ENCODE peak calls at places on chromosomes 6 and 20, in ten cellular contexts. U is NCI-H2029 treated with DMSO at 0.1 percent for 48 hours; R is H54; Y is HEK293T; I is effector CD8-positive, alpha-beta T cell; D is ELR; W is GM04503; L is left ventricle myocardium inferior; Z is midbrain; K is CD4-positive, CD25-positive, alpha-beta regulatory T cell. H is an unnamed sample.

GRCh38 chr6:131654326-131654725 is 17.2 kb downstream of the ENPP3 start:
- DNase-seq in U (no peak), R (no peak), Y (no peak), I (no peak), D (no peak), W (no peak), L (no peak), Z (no peak), K (no peak), H (no peak)

GRCh38 chr6:36984581-36985383 is 1.2 kb downstream of the MTCH1 start:
- DNase-seq in U (no peak), R (peak), Y (peak), I (peak), D (peak), W (no peak), L (no peak), Z (peak), K (peak), H (no peak)

GRCh38 chr6:107641500-107641931 is 151.6 kb downstream of the SOBP start:
- DNase-seq in U (no peak), R (no peak), Y (no peak), I (no peak), D (no peak), W (no peak), L (peak), Z (peak), K (no peak), H (peak)

GRCh38 chr20:61936701-61937131 is 129.0 kb downstream of the TAF4 start:
- DNase-seq in U (no peak), R (no peak), Y (no peak), I (no peak), D (no peak), W (no peak), L (peak), Z (no peak), K (no peak), H (no peak)

GRCh38 chr6:3518356-3518841 is 61.5 kb upstream of the SLC22A23 start:
- DNase-seq in U (no peak), R (peak), Y (no peak), I (no peak), D (peak), W (peak), L (no peak), Z (no peak), K (no peak), H (no peak)

GRCh38 chr20:6142348-6142993 is 19.6 kb upstream of the FERMT1 start:
- DNase-seq in U (peak), R (peak), Y (peak), I (peak), D (peak), W (no peak), L (no peak), Z (peak), K (peak), H (no peak)

GRCh38 chr6:18323935-18324707 is 59.8 kb upstream of the DEK start:
- DNase-seq in U (peak), R (peak), Y (peak), I (no peak), D (peak), W (no peak), L (no peak), Z (peak), K (peak), H (no peak)

GRCh38 chr6:33384581-33385020 is 7.0 kb upstream of the KIFC1 start:
- DNase-seq in U (no peak), R (peak), Y (peak), I (no peak), D (peak), W (peak), L (no peak), Z (no peak), K (no peak), H (no peak)

GRCh38 chr6:125913145-125913544 is 43.4 kb upstream of the HINT3 start:
- DNase-seq in U (no peak), R (no peak), Y (no peak), I (no peak), D (no peak), W (no peak), L (no peak), Z (no peak), K (no peak), H (no peak)

GRCh38 chr6:169291639-169292339 is 38.1 kb upstream of the THBS2 start:
- DNase-seq in U (no peak), R (no peak), Y (no peak), I (no peak), D (no peak), W (no peak), L (no peak), Z (no peak), K (no peak), H (no peak)

GRCh38 chr6:166419268-166419667 is 36.5 kb upstream of the MPC1 start:
- DNase-seq in U (no peak), R (no peak), Y (no peak), I (no peak), D (no peak), W (no peak), L (no peak), Z (no peak), K (peak), H (no peak)

GRCh38 chr20:36861625-36861874 is 14.4 kb upstream of the TLDC2 start:
- DNase-seq in U (no peak), R (no peak), Y (no peak), I (no peak), D (peak), W (no peak), L (peak), Z (no peak), K (no peak), H (no peak)

GRCh38 chr6:17867880-17868279 is 119.6 kb downstream of the KIF13A start:
- DNase-seq in U (no peak), R (no peak), Y (no peak), I (no peak), D (peak), W (peak), L (no peak), Z (no peak), K (no peak), H (no peak)

GRCh38 chr6:14422917-14423316 is 305.3 kb downstream of the CD83 start:
- DNase-seq in U (no peak), R (no peak), Y (no peak), I (no peak), D (no peak), W (no peak), L (no peak), Z (no peak), K (no peak), H (no peak)

GRCh38 chr20:57560554-57561355 is at the start of gene PCK1:
- DNase-seq in U (peak), R (peak), Y (peak), I (no peak), D (peak), W (no peak), L (peak), Z (no peak), K (no peak), H (no peak)

H was measured in head of caudate nucleus.